ENCODE peak calls at places on chromosomes 4 and X, in six cellular contexts. One of them, this sample, is unnamed.
A peak's percentile ranks its signal among the peaks of the same experiment; 100 is the strongest.

GRCh38 chr4:152247271-152247975 is 288.5 kb downstream of the FBXW7 start:
- DNase-seq in hepatocyte: peak; percentile 22
- DNase-seq in MM.1S: no peak
- DNase-seq in heart right ventricle: peak; percentile 33
- DNase-seq in fibroblast of lung: no peak
- DNase-seq in PC-9: no peak
- DNase-seq in this sample: no peak

GRCh38 chrX:149513713-149514427 is 8.8 kb upstream of the IDS start:
- DNase-seq in hepatocyte: no peak
- DNase-seq in MM.1S: no peak
- DNase-seq in heart right ventricle: no peak
- DNase-seq in fibroblast of lung: peak; percentile 81
- DNase-seq in PC-9: no peak
- DNase-seq in this sample: no peak

GRCh38 chr4:119244344-119244743 is 31.8 kb downstream of the USP53 start:
- DNase-seq in hepatocyte: no peak
- DNase-seq in MM.1S: no peak
- DNase-seq in heart right ventricle: no peak
- DNase-seq in fibroblast of lung: no peak
- DNase-seq in PC-9: no peak
- DNase-seq in this sample: no peak

GRCh38 chrX:41621236-41621651 is 67.5 kb upstream of the GPR34 start:
- DNase-seq in hepatocyte: peak; percentile 61
- DNase-seq in MM.1S: no peak
- DNase-seq in heart right ventricle: no peak
- DNase-seq in fibroblast of lung: peak; percentile 53
- DNase-seq in PC-9: peak; percentile 25
- DNase-seq in this sample: no peak

GRCh38 chr4:89110986-89111832 is at the start of gene TIGD2:
- DNase-seq in hepatocyte: peak; percentile 97
- DNase-seq in MM.1S: peak; percentile 94
- DNase-seq in heart right ventricle: peak; percentile 89
- DNase-seq in fibroblast of lung: peak; percentile 79
- DNase-seq in PC-9: peak; percentile 75
- DNase-seq in this sample: peak; percentile 48

GRCh38 chrX:153565996-153566580 is 32.9 kb downstream of the CCNQ start:
- DNase-seq in hepatocyte: no peak
- DNase-seq in MM.1S: no peak
- DNase-seq in heart right ventricle: no peak
- DNase-seq in fibroblast of lung: no peak
- DNase-seq in PC-9: no peak
- DNase-seq in this sample: no peak

GRCh38 chr4:90419124-90419711 is 292.0 kb downstream of the CCSER1 start:
- DNase-seq in hepatocyte: peak; percentile 50
- DNase-seq in MM.1S: peak; percentile 43
- DNase-seq in heart right ventricle: no peak
- DNase-seq in fibroblast of lung: peak; percentile 31
- DNase-seq in PC-9: no peak
- DNase-seq in this sample: no peak

GRCh38 chrX:13239272-13239671 is 80.6 kb downstream of the ATXN3L start:
- DNase-seq in hepatocyte: no peak
- DNase-seq in MM.1S: no peak
- DNase-seq in heart right ventricle: no peak
- DNase-seq in fibroblast of lung: no peak
- DNase-seq in PC-9: no peak
- DNase-seq in this sample: no peak

GRCh38 chrX:119753001-119753400 is 5.4 kb upstream of the SOWAHD start:
- DNase-seq in hepatocyte: no peak
- DNase-seq in MM.1S: no peak
- DNase-seq in heart right ventricle: no peak
- DNase-seq in fibroblast of lung: no peak
- DNase-seq in PC-9: no peak
- DNase-seq in this sample: no peak

GRCh38 chr4:24794916-24795665 is at the start of gene SOD3:
- DNase-seq in hepatocyte: peak; percentile 69
- DNase-seq in MM.1S: no peak
- DNase-seq in heart right ventricle: peak; percentile 80
- DNase-seq in fibroblast of lung: peak; percentile 91
- DNase-seq in PC-9: peak; percentile 86
- DNase-seq in this sample: no peak

GRCh38 chrX:13081385-13082285 is 37.2 kb upstream of the FAM9C start:
- DNase-seq in hepatocyte: no peak
- DNase-seq in MM.1S: peak; percentile 39
- DNase-seq in heart right ventricle: no peak
- DNase-seq in fibroblast of lung: no peak
- DNase-seq in PC-9: no peak
- DNase-seq in this sample: no peak

GRCh38 chr4:184364100-184364921 is 110.0 kb downstream of the IRF2 start:
- DNase-seq in hepatocyte: no peak
- DNase-seq in MM.1S: peak; percentile 64
- DNase-seq in heart right ventricle: no peak
- DNase-seq in fibroblast of lung: no peak
- DNase-seq in PC-9: no peak
- DNase-seq in this sample: no peak

GRCh38 chr4:2837904-2838496 is 5.6 kb upstream of the ADD1 start:
- DNase-seq in hepatocyte: peak; percentile 11
- DNase-seq in MM.1S: peak; percentile 19
- DNase-seq in heart right ventricle: peak; percentile 27
- DNase-seq in fibroblast of lung: peak; percentile 37
- DNase-seq in PC-9: no peak
- DNase-seq in this sample: no peak

GRCh38 chrX:70044541-70045245 is 5.0 kb downstream of the AWAT2 start:
- DNase-seq in hepatocyte: no peak
- DNase-seq in MM.1S: no peak
- DNase-seq in heart right ventricle: no peak
- DNase-seq in fibroblast of lung: no peak
- DNase-seq in PC-9: no peak
- DNase-seq in this sample: no peak

GRCh38 chr4:108172780-108173598 is 4.3 kb upstream of the LEF1 start:
- DNase-seq in hepatocyte: peak; percentile 82
- DNase-seq in MM.1S: peak; percentile 81
- DNase-seq in heart right ventricle: peak; percentile 28
- DNase-seq in fibroblast of lung: peak; percentile 67
- DNase-seq in PC-9: peak; percentile 30
- DNase-seq in this sample: no peak

GRCh38 chrX:52509916-52510315 is 6.9 kb downstream of the XAGE1B start:
- DNase-seq in hepatocyte: no peak
- DNase-seq in MM.1S: no peak
- DNase-seq in heart right ventricle: no peak
- DNase-seq in fibroblast of lung: no peak
- DNase-seq in PC-9: no peak
- DNase-seq in this sample: no peak
- H3K27ac ChIP-seq in hepatocyte: no peak overlapping the region
- H3K27ac ChIP-seq in MM.1S: no peak overlapping the region
- H3K27ac ChIP-seq in heart right ventricle: no peak overlapping the region
- H3K27ac ChIP-seq in fibroblast of lung: no peak overlapping the region
- H3K27ac ChIP-seq in PC-9: no peak overlapping the region
- H3K27ac ChIP-seq in this sample: no peak overlapping the region

GRCh38 chrX:136196691-136197155 is 49.4 kb downstream of the FHL1 start:
- DNase-seq in hepatocyte: no peak
- DNase-seq in MM.1S: no peak
- DNase-seq in heart right ventricle: no peak
- DNase-seq in fibroblast of lung: peak; percentile 41
- DNase-seq in PC-9: no peak
- DNase-seq in this sample: no peak
- H3K27ac ChIP-seq in hepatocyte: no peak overlapping the region
- H3K27ac ChIP-seq in MM.1S: no peak overlapping the region
- H3K27ac ChIP-seq in heart right ventricle: peak overlapping the region; percentile 15
- H3K27ac ChIP-seq in fibroblast of lung: no peak overlapping the region
- H3K27ac ChIP-seq in PC-9: no peak overlapping the region
- H3K27ac ChIP-seq in this sample: no peak overlapping the region

DNA sequence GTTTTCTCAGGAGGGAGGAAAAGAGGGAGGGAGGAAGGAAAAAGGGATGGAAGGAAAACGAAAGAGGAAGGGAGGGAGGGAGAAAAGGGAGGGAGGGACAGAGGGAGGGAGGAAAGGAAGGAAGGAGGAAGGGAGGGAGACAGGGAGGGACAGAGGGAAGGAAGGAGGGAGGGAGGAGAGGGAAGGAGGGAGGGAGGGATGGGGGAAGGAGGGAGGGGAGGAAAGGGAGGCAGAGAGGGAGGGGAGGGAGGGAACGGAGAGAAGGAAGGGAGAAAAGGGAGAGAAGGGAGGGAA is 15.4 kb downstream of the DHRSX start:
- DNase-seq in hepatocyte: no peak
- DNase-seq in MM.1S: no peak
- DNase-seq in heart right ventricle: no peak
- DNase-seq in fibroblast of lung: no peak
- DNase-seq in PC-9: no peak
- DNase-seq in this sample: no peak
- H3K27ac ChIP-seq in hepatocyte: peak overlapping the region; percentile 57
- H3K27ac ChIP-seq in MM.1S: no peak overlapping the region
- H3K27ac ChIP-seq in heart right ventricle: peak overlapping the region; percentile 69
- H3K27ac ChIP-seq in fibroblast of lung: peak overlapping the region; percentile 90
- H3K27ac ChIP-seq in PC-9: no peak overlapping the region
- H3K27ac ChIP-seq in this sample: peak overlapping the region; percentile 53

GRCh38 chr4:160831165-160831922 is 1332.5 kb downstream of the FSTL5 start:
- DNase-seq in hepatocyte: no peak
- DNase-seq in MM.1S: peak; percentile 21
- DNase-seq in heart right ventricle: no peak
- DNase-seq in fibroblast of lung: no peak
- DNase-seq in PC-9: peak; percentile 19
- DNase-seq in this sample: peak; percentile 31
- H3K27ac ChIP-seq in hepatocyte: no peak overlapping the region
- H3K27ac ChIP-seq in MM.1S: no peak overlapping the region
- H3K27ac ChIP-seq in heart right ventricle: no peak overlapping the region
- H3K27ac ChIP-seq in fibroblast of lung: no peak overlapping the region
- H3K27ac ChIP-seq in PC-9: peak overlapping the region; percentile 37
- H3K27ac ChIP-seq in this sample: peak overlapping the region; percentile 15

GRCh38 chr4:147741190-147741788 is 9.4 kb downstream of the ARHGAP10 start:
- DNase-seq in hepatocyte: no peak
- DNase-seq in MM.1S: no peak
- DNase-seq in heart right ventricle: no peak
- DNase-seq in fibroblast of lung: peak; percentile 91
- DNase-seq in PC-9: peak; percentile 33
- DNase-seq in this sample: no peak
- H3K27ac ChIP-seq in hepatocyte: peak overlapping the region; percentile 4
- H3K27ac ChIP-seq in MM.1S: no peak overlapping the region
- H3K27ac ChIP-seq in heart right ventricle: no peak overlapping the region
- H3K27ac ChIP-seq in fibroblast of lung: no peak overlapping the region
- H3K27ac ChIP-seq in PC-9: peak overlapping the region; percentile 53
- H3K27ac ChIP-seq in this sample: peak overlapping the region; percentile 2

GRCh38 chrX:15298201-15298600 is 17.2 kb downstream of the ASB11 start:
- DNase-seq in hepatocyte: no peak
- DNase-seq in MM.1S: no peak
- DNase-seq in heart right ventricle: no peak
- DNase-seq in fibroblast of lung: no peak
- DNase-seq in PC-9: no peak
- DNase-seq in this sample: no peak
- H3K27ac ChIP-seq in hepatocyte: no peak overlapping the region
- H3K27ac ChIP-seq in MM.1S: no peak overlapping the region
- H3K27ac ChIP-seq in heart right ventricle: peak overlapping the region; percentile 63
- H3K27ac ChIP-seq in fibroblast of lung: no peak overlapping the region
- H3K27ac ChIP-seq in PC-9: no peak overlapping the region
- H3K27ac ChIP-seq in this sample: no peak overlapping the region

GRCh38 chr4:17029964-17030363 is 131.5 kb upstream of the LDB2 start:
- DNase-seq in hepatocyte: no peak
- DNase-seq in MM.1S: no peak
- DNase-seq in heart right ventricle: no peak
- DNase-seq in fibroblast of lung: no peak
- DNase-seq in PC-9: no peak
- DNase-seq in this sample: no peak
- H3K27ac ChIP-seq in hepatocyte: no peak overlapping the region
- H3K27ac ChIP-seq in MM.1S: no peak overlapping the region
- H3K27ac ChIP-seq in heart right ventricle: no peak overlapping the region
- H3K27ac ChIP-seq in fibroblast of lung: peak overlapping the region; percentile 56
- H3K27ac ChIP-seq in PC-9: no peak overlapping the region
- H3K27ac ChIP-seq in this sample: peak overlapping the region; percentile 82

DNA sequence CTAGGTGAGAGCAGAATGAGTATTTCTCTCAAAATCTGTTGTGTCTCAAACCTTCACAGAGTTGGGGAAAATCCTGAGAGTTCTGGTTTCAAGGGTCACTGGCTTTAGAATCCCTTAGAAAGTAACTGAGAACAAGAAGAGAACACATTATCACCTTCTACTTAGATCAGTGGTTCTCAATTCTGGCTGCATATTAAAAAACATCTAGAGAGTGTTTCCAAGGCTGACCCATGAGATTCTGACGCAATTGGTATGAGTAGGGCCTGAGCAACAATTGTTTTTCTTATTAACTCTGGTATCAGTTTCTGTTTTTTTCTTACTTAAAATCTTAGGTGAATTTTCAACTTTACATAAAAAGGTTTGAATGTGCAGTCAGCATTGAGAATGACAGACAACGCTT is 212.8 kb downstream of the HS6ST2 start:
- DNase-seq in hepatocyte: no peak
- DNase-seq in MM.1S: no peak
- DNase-seq in heart right ventricle: no peak
- DNase-seq in fibroblast of lung: no peak
- DNase-seq in PC-9: no peak
- DNase-seq in this sample: no peak
- H3K27ac ChIP-seq in hepatocyte: no peak overlapping the region
- H3K27ac ChIP-seq in MM.1S: no peak overlapping the region
- H3K27ac ChIP-seq in heart right ventricle: no peak overlapping the region
- H3K27ac ChIP-seq in fibroblast of lung: no peak overlapping the region
- H3K27ac ChIP-seq in PC-9: no peak overlapping the region
- H3K27ac ChIP-seq in this sample: no peak overlapping the region

DNA sequence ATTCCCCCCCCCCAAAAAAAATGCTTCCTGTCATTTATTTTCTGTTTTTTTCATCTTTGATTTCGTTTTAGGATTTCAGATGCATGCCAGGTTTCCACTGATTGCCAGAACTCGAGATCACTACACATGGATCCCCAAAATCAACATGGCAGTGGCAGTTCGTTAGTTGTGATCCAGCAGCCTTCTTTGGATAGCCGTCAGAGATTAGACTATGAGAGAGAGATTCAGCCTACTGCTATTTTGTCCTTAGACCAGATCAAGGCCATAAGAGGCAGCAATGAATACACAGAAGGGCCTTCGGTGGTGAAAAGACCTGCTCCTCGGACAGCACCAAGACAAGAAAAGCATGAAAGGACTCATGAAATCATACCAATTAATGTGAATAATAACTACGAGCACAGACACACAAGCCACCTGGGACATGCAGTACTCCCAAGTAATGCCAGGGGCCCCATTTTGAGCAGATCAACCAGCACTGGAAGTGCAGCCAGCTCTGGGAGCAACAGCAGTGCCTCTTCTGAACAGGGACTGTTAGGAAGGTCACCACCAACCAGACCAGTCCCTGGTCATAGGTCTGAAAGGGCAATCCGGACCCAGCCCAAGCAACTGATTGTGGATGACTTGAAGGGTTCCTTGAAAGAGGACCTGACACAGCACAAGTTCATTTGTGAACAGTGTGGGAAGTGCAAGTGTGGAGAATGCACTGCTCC is 5.0 kb downstream of the SPRY1 start:
- DNase-seq in hepatocyte: no peak
- DNase-seq in MM.1S: no peak
- DNase-seq in heart right ventricle: no peak
- DNase-seq in fibroblast of lung: no peak
- DNase-seq in PC-9: no peak
- DNase-seq in this sample: no peak
- H3K27ac ChIP-seq in hepatocyte: no peak overlapping the region
- H3K27ac ChIP-seq in MM.1S: no peak overlapping the region
- H3K27ac ChIP-seq in heart right ventricle: peak overlapping the region; percentile 47
- H3K27ac ChIP-seq in fibroblast of lung: peak overlapping the region; percentile 57
- H3K27ac ChIP-seq in PC-9: peak overlapping the region; percentile 83
- H3K27ac ChIP-seq in this sample: no peak overlapping the region